ENCODE peak calls at places on chromosomes 2 and 18, in seven cellular contexts. C, V, J, L, F, T and N are unnamed samples.
A peak's percentile ranks its signal among the peaks of the same experiment; 100 is the strongest.

GRCh38 chr2:38731684-38732221 is 19.4 kb downstream of the SRSF7 start:
- DNase-seq in F (no peak), V (no peak), C (no peak), J (no peak), L (no peak), T (no peak), N (no peak)

GRCh38 chr2:857081-857480 is 93.6 kb upstream of the SNTG2 start:
- DNase-seq in V (no peak), J (no peak), T (no peak), F (no peak), C (no peak), L (no peak), N (no peak)

GRCh38 chr2:220143336-220143735 is 515.9 kb downstream of the SLC4A3 start:
- DNase-seq in L (no peak), V (peak; percentile 35), J (no peak), C (no peak), F (peak; percentile 11), T (no peak), N (no peak)

GRCh38 chr2:69645026-69645425 is 1.5 kb upstream of the AAK1 start:
- DNase-seq in F (no peak), C (no peak), L (no peak), T (no peak), V (no peak), J (no peak), N (no peak)

GRCh38 chr2:216842634-216843033 is 17.2 kb downstream of the TNP1 start:
- DNase-seq in J (peak; percentile 34), V (no peak), F (no peak), T (no peak), L (no peak), C (no peak), N (no peak)

GRCh38 chr2:171487803-171488259 is 34.4 kb upstream of the CYBRD1 start:
- DNase-seq in V (no peak), T (no peak), L (no peak), J (peak; percentile 70), C (no peak), F (no peak), N (no peak)

GRCh38 chr2:168189835-168190426 is 57.5 kb downstream of the STK39 start:
- DNase-seq in J (no peak), V (no peak), T (no peak), L (no peak), C (no peak), F (no peak), N (no peak)

GRCh38 chr2:86807462-86808275 is 17.0 kb upstream of the CD8A start:
- DNase-seq in V (no peak), L (peak; percentile 72), T (peak; percentile 73), F (peak; percentile 78), J (peak; percentile 70), C (peak; percentile 51), N (no peak)

GRCh38 chr18:12008181-12008767 is 27.0 kb downstream of the IMPA2 start:
- DNase-seq in C (no peak), V (no peak), T (no peak), L (no peak), J (peak; percentile 63), F (no peak), N (no peak)

GRCh38 chr2:166126014-166126639 is 1.7 kb downstream of the SCN1A start:
- DNase-seq in T (no peak), V (peak; percentile 66), L (no peak), F (no peak), J (no peak), C (no peak), N (no peak)

GRCh38 chr18:59006461-59007067 is 133.1 kb upstream of the SEC11C start:
- DNase-seq in F (no peak), L (no peak), T (no peak), V (no peak), J (no peak), C (no peak), N (no peak)

GRCh38 chr2:189210250-189211075 is 30.9 kb upstream of the COL5A2 start:
- DNase-seq in T (no peak), J (no peak), C (no peak), V (peak; percentile 94), F (peak; percentile 35), L (no peak), N (no peak)

GRCh38 chr18:62894681-62895390 is 179.5 kb downstream of the PHLPP1 start:
- DNase-seq in L (no peak), T (no peak), V (no peak), F (no peak), C (no peak), J (no peak), N (no peak)

GRCh38 chr2:8376603-8377423 is 305.0 kb upstream of the ID2 start:
- DNase-seq in T (no peak), L (no peak), V (no peak), J (no peak), C (no peak), F (no peak), N (no peak)

GRCh38 chr18:39786477-39786876 is 2168.6 kb upstream of the PIK3C3 start:
- DNase-seq in V (no peak), T (no peak), J (no peak), L (no peak), C (no peak), F (no peak), N (no peak)

GRCh38 chr2:206424134-206424533 is 19.2 kb upstream of the ADAM23 start:
- DNase-seq in V (no peak), J (no peak), T (no peak), F (no peak), C (no peak), L (no peak), N (no peak)

GRCh38 chr18:5410582-5410981 is 115.1 kb upstream of the ZBTB14 start:
- DNase-seq in C (no peak), V (no peak), F (no peak), J (no peak), L (no peak), T (no peak), N (no peak)

GRCh38 chr18:21853972-21854563 is 113.5 kb downstream of the MIB1 start:
- DNase-seq in L (no peak), J (no peak), C (no peak), F (no peak), V (no peak), T (no peak), N (no peak)

GRCh38 chr2:178392215-178392614 is 58.8 kb downstream of the PRKRA start:
- DNase-seq in C (no peak), L (no peak), F (no peak), J (no peak), V (no peak), T (no peak), N (no peak)

GRCh38 chr2:84526562-84526961 is 10.3 kb downstream of the DNAH6 start:
- DNase-seq in L (no peak), J (no peak), C (no peak), T (no peak), F (no peak), V (no peak), N (no peak)

GRCh38 chr2:43943809-43944452 is 51.9 kb downstream of the LRPPRC start:
- DNase-seq in L (no peak), J (no peak), V (no peak), C (no peak), F (no peak), T (no peak), N (no peak)

GRCh38 chr2:133200684-133201421 is 367.4 kb downstream of the NCKAP5 start:
- DNase-seq in T (no peak), J (no peak), V (peak; percentile 79), C (no peak), L (no peak), F (peak; percentile 22), N (no peak)

GRCh38 chr18:59057969-59058368 is 81.7 kb upstream of the SEC11C start:
- DNase-seq in J (no peak), C (no peak), L (no peak), V (no peak), F (no peak), T (no peak), N (no peak)

GRCh38 chr2:86223098-86223681 is 23.9 kb downstream of the MRPL35 start:
- DNase-seq in V (no peak), T (no peak), F (no peak), L (no peak), J (no peak), C (no peak), N (no peak)

GRCh38 chr18:59708988-59709387 is 11.8 kb upstream of the CCBE1 start:
- DNase-seq in F (no peak), L (no peak), J (no peak), V (no peak), T (no peak), C (no peak), N (no peak)

GRCh38 chr2:56008661-56009411 is 85.3 kb upstream of the EFEMP1 start:
- DNase-seq in V (peak; percentile 54), L (peak; percentile 87), J (no peak), T (peak; percentile 62), F (no peak), C (no peak), N (no peak)

GRCh38 chr2:156099382-156099781 is 233.1 kb downstream of the NR4A2 start:
- DNase-seq in T (no peak), V (no peak), C (no peak), F (no peak), L (no peak), J (no peak), N (no peak)

GRCh38 chr2:28583899-28584553 is 88.2 kb downstream of the PLB1 start:
- DNase-seq in V (peak; percentile 82), J (no peak), F (peak; percentile 86), L (no peak), T (no peak), C (no peak), N (no peak)

GRCh38 chr2:101197215-101197745 is 46.1 kb upstream of the TBC1D8 start:
- DNase-seq in J (no peak), V (no peak), T (no peak), F (peak; percentile 15), L (no peak), C (no peak), N (no peak)
- TF ChIP-seq CTCF in J (no peak), V (peak; percentile 20), T (no peak), F (peak; percentile 24), L (no peak), C (no peak), N (no peak)

GRCh38 chr2:142037744-142038143 is 93.1 kb downstream of the LRP1B start:
- DNase-seq in F (no peak), J (no peak), C (no peak), L (no peak), T (no peak), V (no peak), N (no peak)
- TF ChIP-seq CTCF in F (no peak), J (no peak), C (no peak), L (no peak), T (no peak), V (no peak), N (no peak)

GRCh38 chr2:73994544-73994831 is 9.8 kb downstream of the TET3 start:
- DNase-seq in J (no peak), L (no peak), C (no peak), V (no peak), F (no peak), T (no peak), N (no peak)
- TF ChIP-seq CTCF in J (no peak), L (no peak), C (no peak), V (no peak), F (no peak), T (no peak), N (no peak)

DNA sequence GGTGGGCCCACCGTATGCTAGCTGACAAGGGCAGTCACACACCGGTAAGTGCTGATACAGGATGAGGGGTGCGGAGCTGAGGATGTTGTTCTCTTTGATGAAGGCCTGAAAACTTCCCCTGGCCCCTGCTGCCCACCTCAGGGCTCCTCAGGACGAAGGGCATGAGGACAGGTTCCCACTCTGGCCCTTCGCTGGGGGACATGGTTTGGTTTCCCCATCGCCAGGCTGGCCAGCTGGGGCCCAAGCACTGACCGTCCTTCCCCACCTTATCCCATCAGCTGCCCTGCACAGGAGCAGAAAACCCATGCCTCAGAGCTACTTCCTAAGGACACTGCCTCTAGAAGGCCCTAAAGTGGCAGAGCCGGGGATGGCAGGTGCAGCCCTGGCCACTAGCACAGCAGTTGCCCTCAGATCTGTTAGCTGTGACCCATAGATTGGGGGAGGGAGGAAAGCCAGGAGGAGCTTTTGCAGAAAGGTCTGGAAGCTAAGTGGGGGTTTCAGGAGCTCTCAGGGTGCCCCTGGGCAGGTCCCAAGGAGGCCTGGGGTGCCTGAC is 66.5 kb downstream of the TFCP2L1 start:
- DNase-seq in C (no peak), F (no peak), V (no peak), J (peak; percentile 23), L (no peak), T (no peak), N (no peak)
- TF ChIP-seq CTCF in C (no peak), F (no peak), V (no peak), J (no peak), L (no peak), T (no peak), N (no peak)